ENCODE peak calls at places on chromosomes 13 and 19, in five cellular contexts. U is prostate gland; Z is CD8-positive, alpha-beta T cell; T is colonic mucosa; K is ascending aorta. V is an unnamed sample. For H3K4me1 and H3K9me3, the result is how much of the 10 kb centered on the place peaks cover.

GRCh38 chr19:38395381-38396127 is 7.1 kb downstream of the SPRED3 start:
- DNase-seq in U (no peak), Z (peak), T (no peak), K (no peak), V (no peak)

GRCh38 chr13:30718661-30719520 is 16.5 kb upstream of the ALOX5AP start:
- DNase-seq in U (no peak), Z (no peak), T (no peak), K (no peak), V (no peak)

GRCh38 chr19:5503598-5503997 is 48.4 kb downstream of the ZNRF4 start:
- DNase-seq in U (no peak), Z (no peak), T (no peak), K (no peak), V (no peak)

GRCh38 chr13:97246596-97246995 is 24.5 kb downstream of the MBNL2 start:
- DNase-seq in U (no peak), Z (no peak), T (no peak), K (no peak), V (no peak)

GRCh38 chr19:36245210-36246005 is 30.5 kb downstream of the ZNF146 start:
- DNase-seq in U (no peak), Z (no peak), T (no peak), K (no peak), V (no peak)

GRCh38 chr19:18431351-18432197 is 6.4 kb downstream of the ISYNA1 start:
- DNase-seq in U (no peak), Z (no peak), T (no peak), K (no peak), V (no peak)

GRCh38 chr19:1851581-1852293 is 3.5 kb upstream of the REXO1 start:
- DNase-seq in U (no peak), Z (peak), T (no peak), K (no peak), V (no peak)

GRCh38 chr13:99916366-99917103 is 55.0 kb downstream of the ZIC5 start:
- DNase-seq in U (peak), Z (no peak), T (peak), K (no peak), V (no peak)

GRCh38 chr13:24899601-24900000 is 135.6 kb downstream of the RNF17 start:
- DNase-seq in U (no peak), Z (no peak), T (no peak), K (no peak), V (no peak)

GRCh38 chr13:109180905-109181425 is 551.6 kb downstream of the MYO16 start:
- DNase-seq in U (no peak), Z (no peak), T (no peak), K (no peak), V (no peak)

GRCh38 chr13:32039056-32039455 is 7.5 kb downstream of the FRY start:
- DNase-seq in U (no peak), Z (no peak), T (no peak), K (no peak), V (no peak)

GRCh38 chr19:39765091-39766076 is 13.3 kb upstream of the LEUTX start:
- DNase-seq in U (no peak), Z (peak), T (peak), K (no peak), V (peak)

GRCh38 chr19:53057904-53058579 is 13.5 kb downstream of the ERVV-2 start:
- DNase-seq in U (peak), Z (no peak), T (no peak), K (no peak), V (peak)

GRCh38 chr19:29831041-29831548 is 19.3 kb downstream of the CCNE1 start:
- DNase-seq in U (no peak), Z (peak), T (no peak), K (no peak), V (no peak)

GRCh38 chr19:1747285-1748114 is 5.8 kb upstream of the ONECUT3 start:
- DNase-seq in U (no peak), Z (peak), T (peak), K (no peak), V (no peak)

GRCh38 chr19:42178791-42179500 is 38.5 kb downstream of the DEDD2 start:
- DNase-seq in U (no peak), Z (no peak), T (no peak), K (no peak), V (no peak)

GRCh38 chr19:55640043-55640576 is 692 bp upstream of the ZNF580 start:
- DNase-seq in U (peak), Z (peak), T (peak), K (peak), V (peak)

GRCh38 chr19:11814707-11815050 is 606 bp downstream of the ZNF440 start:
- DNase-seq in U (peak), Z (no peak), T (peak), K (no peak), V (no peak)

GRCh38 chr19:30783936-30784335 is 411.8 kb downstream of the ZNF536 start:
- DNase-seq in U (no peak), Z (no peak), T (no peak), K (no peak), V (no peak)

GRCh38 chr19:38700933-38701454 is 43.3 kb downstream of the CAPN12 start:
- DNase-seq in U (no peak), Z (no peak), T (no peak), K (no peak), V (no peak)

GRCh38 chr13:101474419-101474957 is 22.0 kb downstream of the ITGBL1 start:
- DNase-seq in U (no peak), Z (no peak), T (no peak), K (no peak), V (no peak)

GRCh38 chr13:26498524-26499208 is 58.8 kb upstream of the WASF3 start:
- DNase-seq in U (no peak), Z (no peak), T (no peak), K (no peak), V (no peak)

GRCh38 chr19:37931941-37932655 is 25.1 kb downstream of the SIPA1L3 start:
- DNase-seq in U (peak), Z (no peak), T (peak), K (peak), V (peak)

GRCh38 chr19:46849610-46850009 is 1.0 kb downstream of the AP2S1 start:
- DNase-seq in U (no peak), Z (no peak), T (no peak), K (no peak), V (no peak)

GRCh38 chr13:27137759-27138158 is 33.9 kb downstream of the USP12 start:
- DNase-seq in U (no peak), Z (no peak), T (no peak), K (no peak), V (no peak)

GRCh38 chr13:20637811-20638210 is 65.7 kb upstream of the IL17D start:
- DNase-seq in U (no peak), Z (no peak), T (no peak), K (no peak), V (no peak)

GRCh38 chr13:40064723-40065122 is 409.3 kb downstream of the COG6 start:
- DNase-seq in U (no peak), Z (no peak), T (no peak), K (peak), V (no peak)

GRCh38 chr13:87889241-87889640 is 218.1 kb downstream of the SLITRK5 start:
- DNase-seq in U (no peak), Z (no peak), T (no peak), K (no peak), V (no peak)

GRCh38 chr19:5136060-5136855 is 167.3 kb downstream of the KDM4B start:
- DNase-seq in U (no peak), Z (no peak), T (no peak), K (no peak), V (no peak)

GRCh38 chr13:49042476-49042875 is 66.8 kb downstream of the FNDC3A start:
- DNase-seq in U (no peak), Z (no peak), T (no peak), K (no peak), V (no peak)

GRCh38 chr19:46607441-46607841 is 6.3 kb downstream of the CALM3 start:
- DNase-seq in U (no peak), Z (no peak), T (peak), K (peak), V (no peak)

GRCh38 chr13:98782654-98783053 is 30.2 kb upstream of the SLC15A1 start:
- DNase-seq in U (no peak), Z (no peak), T (no peak), K (no peak), V (no peak)

GRCh38 chr13:61954092-61954491 is 538.4 kb upstream of the PCDH20 start:
- DNase-seq in U (no peak), Z (no peak), T (no peak), K (no peak), V (no peak)

GRCh38 chr19:3852614-3853254 is 16.1 kb downstream of the ZFR2 start:
- DNase-seq in U (no peak), Z (peak), T (peak), K (no peak), V (no peak)
- TF ChIP-seq CTCF in U (peak), Z (peak), T (no peak), K (no peak), V (no peak)

DNA sequence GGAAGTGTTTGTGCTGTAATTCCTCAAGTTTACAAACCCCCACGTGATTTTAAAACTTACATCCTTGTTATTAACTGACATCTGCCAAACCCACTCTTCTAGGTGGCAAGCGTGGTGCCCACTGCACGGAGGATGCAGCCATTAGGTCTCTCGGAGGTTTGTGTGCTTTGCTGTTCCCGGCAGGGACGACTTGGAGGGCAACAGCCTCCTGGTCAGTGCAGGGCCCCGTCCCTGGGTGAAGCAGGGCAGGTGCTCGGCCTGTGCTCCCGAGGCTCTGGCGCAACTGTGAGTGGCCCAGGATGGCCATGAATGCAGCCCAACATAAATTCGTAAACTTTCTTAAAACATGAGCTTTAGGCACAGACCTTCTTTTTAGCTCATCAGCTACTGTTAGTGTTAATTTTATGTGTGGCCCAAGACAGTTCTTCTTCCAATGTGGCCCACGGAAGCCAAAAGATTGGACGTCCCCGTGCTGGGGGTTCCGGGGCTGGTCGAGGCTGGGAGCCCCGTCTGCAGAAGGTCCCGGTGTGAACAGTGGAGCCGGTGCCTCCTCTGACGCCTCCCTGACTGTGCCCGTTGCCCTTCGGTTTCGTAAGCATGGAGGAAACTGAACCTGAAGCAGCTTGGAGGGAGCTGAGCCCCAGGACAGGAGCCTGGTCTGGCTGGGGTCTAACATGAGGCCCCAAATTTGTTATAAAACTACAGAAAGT is 11.9 kb downstream of the GAS6 start:
- DNase-seq in U (no peak), Z (no peak), T (no peak), K (peak), V (no peak)
- H3K4me1 ChIP-seq in U (under half), Z (under half), T (half or more), K (half or more), V (half or more)

GRCh38 chr19:43880483-43880882 is 53.4 kb downstream of the ZNF283 start:
- DNase-seq in U (no peak), Z (no peak), T (no peak), K (no peak), V (no peak)

GRCh38 chr19:43883864-43884263 is 51.2 kb downstream of the ZNF45 start:
- DNase-seq in U (no peak), Z (no peak), T (no peak), K (no peak), V (no peak)
- H3K9me3 ChIP-seq in U (under half), Z (under half), T (under half), K (half or more), V (half or more)

DNA sequence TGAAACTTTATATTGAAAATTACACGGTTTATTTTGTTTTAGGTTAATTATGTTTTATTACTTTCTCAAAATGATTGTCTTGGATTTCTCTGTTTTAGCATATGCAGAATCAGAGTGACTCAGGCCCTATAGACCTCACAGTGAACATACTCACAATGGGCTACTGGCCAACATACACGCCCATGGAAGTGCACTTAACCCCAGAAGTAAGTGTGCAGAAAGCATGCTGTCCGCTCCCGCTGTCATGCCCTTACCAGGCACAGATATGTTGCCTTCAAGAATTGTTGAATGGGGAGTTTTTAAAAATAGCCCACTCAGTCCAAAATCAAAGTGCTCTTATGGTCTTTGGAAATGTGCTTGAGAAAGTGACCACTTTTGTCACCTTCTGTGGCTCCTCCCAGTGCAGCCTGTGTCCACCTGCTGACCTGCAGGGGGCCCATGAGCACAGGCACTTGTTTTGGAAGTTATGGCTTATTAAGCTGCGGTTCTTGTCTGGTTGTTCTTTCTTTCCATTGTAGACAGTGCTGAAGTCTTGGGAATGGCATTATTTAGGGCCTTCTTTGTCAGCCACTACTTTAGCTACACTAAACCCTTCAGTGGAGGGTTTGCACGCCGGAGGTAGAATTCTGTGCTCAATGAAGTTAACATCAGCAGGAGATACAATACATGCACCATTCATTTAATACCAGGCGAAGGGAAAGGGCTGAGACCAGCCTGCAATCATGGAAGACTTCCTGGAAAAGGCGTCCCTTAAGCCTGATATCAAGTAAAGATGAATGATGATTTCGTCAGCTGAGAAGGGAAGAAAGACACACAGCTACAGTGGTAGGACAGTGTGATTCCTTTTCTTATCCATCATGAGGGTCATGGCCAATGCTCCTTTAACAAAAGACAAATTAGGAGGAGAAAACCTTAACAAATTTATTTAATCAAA is 36.7 kb downstream of the CUL4A start:
- DNase-seq in U (no peak), Z (no peak), T (no peak), K (peak), V (no peak)
- TF ChIP-seq CTCF in U (peak), Z (no peak), T (no peak), K (no peak), V (no peak)